ENCODE peak calls at places on chromosome 11, in six cellular contexts. D, Q, G, E, U and N are unnamed samples.

GRCh38 chr11:126158054-126158791 is 53.2 kb downstream of the RPUSD4 start:
- DNase-seq in D (no peak), Q (no peak), G (no peak), E (no peak), U (no peak), N (no peak)

GRCh38 chr11:75174781-75175370 is 24.0 kb downstream of the SLCO2B1 start:
- DNase-seq in D (no peak), Q (no peak), G (peak), E (no peak), U (no peak), N (no peak)

GRCh38 chr11:72263363-72263762 is 19.4 kb upstream of the PHOX2A start:
- DNase-seq in D (no peak), Q (no peak), G (no peak), E (no peak), U (no peak), N (no peak)

GRCh38 chr11:65803797-65804492 is 17.1 kb downstream of the OVOL1 start:
- DNase-seq in D (no peak), Q (no peak), G (no peak), E (no peak), U (no peak), N (no peak)

GRCh38 chr11:107849791-107850190 is 8.8 kb downstream of the SLC35F2 start:
- DNase-seq in D (no peak), Q (no peak), G (no peak), E (no peak), U (no peak), N (no peak)

GRCh38 chr11:132142102-132142501 is 771.7 kb downstream of the NTM start:
- DNase-seq in D (no peak), Q (no peak), G (no peak), E (no peak), U (no peak), N (no peak)

GRCh38 chr11:68160100-68160695 is 39.0 kb upstream of the CHKA start:
- DNase-seq in D (no peak), Q (no peak), G (no peak), E (no peak), U (no peak), N (no peak)

GRCh38 chr11:73907191-73907590 is 30.4 kb downstream of the PAAF1 start:
- DNase-seq in D (no peak), Q (no peak), G (no peak), E (peak), U (peak), N (no peak)

GRCh38 chr11:29159552-29160465 is 857.0 kb downstream of the KCNA4 start:
- DNase-seq in D (peak), Q (peak), G (no peak), E (no peak), U (peak), N (no peak)

GRCh38 chr11:74989269-74989655 is 529 bp downstream of the NEU3 start:
- DNase-seq in D (no peak), Q (no peak), G (no peak), E (no peak), U (peak), N (no peak)

GRCh38 chr11:61533401-61533800 is 24.9 kb downstream of the LRRC10B start:
- DNase-seq in D (no peak), Q (no peak), G (no peak), E (no peak), U (no peak), N (no peak)

GRCh38 chr11:119374632-119375394 is 6.7 kb downstream of the USP2 start:
- DNase-seq in D (no peak), Q (no peak), G (no peak), E (no peak), U (no peak), N (no peak)

GRCh38 chr11:7160814-7161489 is 72.2 kb downstream of the RBMXL2 start:
- DNase-seq in D (no peak), Q (no peak), G (no peak), E (no peak), U (no peak), N (no peak)

GRCh38 chr11:1200611-1201191 is 22.2 kb upstream of the MUC5B start:
- DNase-seq in D (no peak), Q (no peak), G (no peak), E (peak), U (no peak), N (no peak)

GRCh38 chr11:15055620-15056356 is 17.6 kb upstream of the CALCB start:
- DNase-seq in D (no peak), Q (no peak), G (no peak), E (no peak), U (no peak), N (no peak)